ENCODE peak calls at places on chromosome 14, in five cellular contexts. Y, H, W, A and R are unnamed samples. For H3K4me1, the result is how much of the 10 kb centered on the place peaks cover.

GRCh38 chr14:106491851-106492250 is 965.5 kb downstream of the TMEM121 start:
- DNase-seq in H (no peak), Y (no peak), A (no peak), W (no peak), R (no peak)

GRCh38 chr14:22513066-22513812 is 75.8 kb downstream of the DAD1 start:
- DNase-seq in Y (no peak), A (no peak), H (no peak), W (no peak), R (no peak)

GRCh38 chr14:95547272-95547625 is 12.4 kb downstream of the GLRX5 start:
- DNase-seq in H (no peak), A (no peak), W (no peak), Y (no peak), R (no peak)

GRCh38 chr14:93103392-93104080 is 12.2 kb downstream of the ITPK1 start:
- DNase-seq in W (peak), Y (no peak), H (no peak), A (peak), R (peak)

GRCh38 chr14:54398028-54398368 is 1.2 kb downstream of the CDKN3 start:
- DNase-seq in W (no peak), Y (no peak), A (no peak), H (no peak), R (no peak)

GRCh38 chr14:73238262-73238852 is 1.1 kb downstream of the PAPLN start:
- DNase-seq in W (peak), Y (peak), H (no peak), A (peak), R (no peak)

GRCh38 chr14:51684760-51685159 is 33.0 kb downstream of the FRMD6 start:
- DNase-seq in Y (no peak), A (no peak), H (no peak), W (no peak), R (no peak)

GRCh38 chr14:76203086-76204001 is 51.6 kb downstream of the GPATCH2L start:
- DNase-seq in A (peak), H (no peak), W (no peak), Y (no peak), R (no peak)

GRCh38 chr14:37678916-37679315 is 83.5 kb downstream of the TTC6 start:
- DNase-seq in Y (no peak), H (no peak), A (no peak), W (no peak), R (no peak)

GRCh38 chr14:50025073-50025472 is 91.3 kb downstream of the VCPKMT start:
- DNase-seq in A (no peak), W (no peak), Y (no peak), H (no peak), R (no peak)
- H3K4me1 ChIP-seq in A (under half), W (under half), Y (under half), H (under half), R (under half)

GRCh38 chr14:68686724-68687123 is 106.1 kb downstream of the ZFP36L1 start:
- DNase-seq in W (no peak), Y (no peak), H (no peak), A (no peak), R (no peak)

GRCh38 chr14:68689426-68689825 is 103.4 kb downstream of the ZFP36L1 start:
- DNase-seq in A (no peak), Y (no peak), W (no peak), H (no peak), R (no peak)

GRCh38 chr14:68686212-68686478 is 106.7 kb downstream of the ZFP36L1 start:
- DNase-seq in Y (no peak), A (no peak), W (no peak), H (no peak), R (no peak)

GRCh38 chr14:68688872-68689371 is 103.9 kb downstream of the ZFP36L1 start:
- DNase-seq in A (peak), W (no peak), Y (no peak), H (no peak), R (no peak)

DNA sequence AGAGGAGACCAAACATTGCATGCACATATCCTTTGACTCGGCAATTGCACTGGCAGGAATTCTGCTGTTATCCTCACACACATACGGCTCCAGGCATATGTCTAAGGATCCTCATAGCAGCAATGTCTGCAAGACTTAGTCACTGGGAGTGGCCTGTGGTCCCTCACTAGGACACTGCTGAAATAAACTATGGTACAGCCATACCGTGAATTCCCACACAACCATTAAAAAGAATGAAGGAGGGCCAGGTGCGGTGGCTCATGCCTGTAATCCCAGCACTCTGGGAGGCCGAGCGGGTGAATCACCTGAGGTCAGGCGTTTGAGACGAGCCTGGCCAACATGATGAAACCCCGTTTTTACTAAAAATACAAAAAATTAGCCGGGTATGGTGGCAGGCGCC is 105.1 kb downstream of the ZFP36L1 start:
- DNase-seq in H (no peak), Y (peak), A (peak), W (no peak), R (no peak)
- H3K4me1 ChIP-seq in H (under half), Y (half or more), A (under half), W (under half), R (under half)

GRCh38 chr14:105424861-105425260 is 5.2 kb downstream of the MTA1 start:
- DNase-seq in A (peak), H (no peak), Y (no peak), W (no peak), R (no peak)

GRCh38 chr14:105427893-105428485 is 8.4 kb downstream of the MTA1 start:
- DNase-seq in H (no peak), A (peak), W (no peak), Y (no peak), R (no peak)

GRCh38 chr14:105426416-105427130 is 6.9 kb downstream of the MTA1 start:
- DNase-seq in Y (no peak), H (no peak), W (no peak), A (peak), R (no peak)

GRCh38 chr14:105425823-105426247 is 6.2 kb downstream of the MTA1 start:
- DNase-seq in H (no peak), A (peak), Y (no peak), W (no peak), R (no peak)

GRCh38 chr14:105427412-105427811 is 7.8 kb downstream of the MTA1 start:
- DNase-seq in A (no peak), H (no peak), Y (no peak), W (no peak), R (no peak)
- H3K4me1 ChIP-seq in A (under half), H (under half), Y (under half), W (under half), R (under half)

GRCh38 chr14:64704743-64705405 is 650 bp downstream of the PLEKHG3 start:
- DNase-seq in H (peak), A (peak), W (peak), Y (no peak), R (peak)

GRCh38 chr14:64703393-64704144 is 655 bp upstream of the PLEKHG3 start:
- DNase-seq in Y (no peak), W (no peak), A (no peak), H (no peak), R (no peak)

GRCh38 chr14:64705406-64706118 is 1.3 kb downstream of the PLEKHG3 start:
- DNase-seq in W (no peak), A (no peak), H (no peak), Y (no peak), R (no peak)

GRCh38 chr14:64702493-64703392 is 1.5 kb upstream of the PLEKHG3 start:
- DNase-seq in A (no peak), W (peak), Y (no peak), H (peak), R (no peak)

DNA sequence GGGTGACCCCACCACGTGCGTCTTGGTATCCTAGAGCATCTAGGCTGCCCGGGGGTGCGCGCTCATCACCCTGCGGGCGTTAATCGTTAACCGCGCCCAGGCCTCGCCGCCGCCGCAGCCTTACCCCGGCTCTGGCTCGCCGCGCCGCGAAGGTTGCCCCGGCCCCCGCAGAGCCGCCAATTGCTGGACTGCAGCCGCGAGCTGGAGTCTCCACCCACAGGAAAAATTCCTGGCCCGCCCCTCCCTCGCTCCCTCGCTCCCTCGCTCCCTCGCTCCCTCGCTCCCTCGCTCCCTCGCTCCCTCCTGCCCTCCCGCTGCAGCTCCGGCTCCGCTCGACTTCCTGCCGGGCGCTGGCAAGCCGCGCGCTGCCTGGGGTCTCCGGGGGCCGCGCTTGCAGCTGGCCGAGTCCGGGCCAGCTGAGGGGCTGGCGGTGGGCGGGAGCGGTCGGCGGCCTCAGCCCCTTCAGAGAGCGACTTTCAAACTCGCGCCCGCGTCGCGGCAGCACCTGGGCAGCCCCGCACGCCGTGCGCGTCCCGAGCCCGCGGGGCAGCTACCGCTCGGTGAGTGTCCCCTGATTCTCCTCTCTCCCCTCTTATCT is at the start of gene PLEKHG3:
- DNase-seq in W (peak), H (peak), A (peak), Y (no peak), R (peak)
- H3K4me1 ChIP-seq in W (under half), H (under half), A (under half), Y (half or more), R (under half)

DNA sequence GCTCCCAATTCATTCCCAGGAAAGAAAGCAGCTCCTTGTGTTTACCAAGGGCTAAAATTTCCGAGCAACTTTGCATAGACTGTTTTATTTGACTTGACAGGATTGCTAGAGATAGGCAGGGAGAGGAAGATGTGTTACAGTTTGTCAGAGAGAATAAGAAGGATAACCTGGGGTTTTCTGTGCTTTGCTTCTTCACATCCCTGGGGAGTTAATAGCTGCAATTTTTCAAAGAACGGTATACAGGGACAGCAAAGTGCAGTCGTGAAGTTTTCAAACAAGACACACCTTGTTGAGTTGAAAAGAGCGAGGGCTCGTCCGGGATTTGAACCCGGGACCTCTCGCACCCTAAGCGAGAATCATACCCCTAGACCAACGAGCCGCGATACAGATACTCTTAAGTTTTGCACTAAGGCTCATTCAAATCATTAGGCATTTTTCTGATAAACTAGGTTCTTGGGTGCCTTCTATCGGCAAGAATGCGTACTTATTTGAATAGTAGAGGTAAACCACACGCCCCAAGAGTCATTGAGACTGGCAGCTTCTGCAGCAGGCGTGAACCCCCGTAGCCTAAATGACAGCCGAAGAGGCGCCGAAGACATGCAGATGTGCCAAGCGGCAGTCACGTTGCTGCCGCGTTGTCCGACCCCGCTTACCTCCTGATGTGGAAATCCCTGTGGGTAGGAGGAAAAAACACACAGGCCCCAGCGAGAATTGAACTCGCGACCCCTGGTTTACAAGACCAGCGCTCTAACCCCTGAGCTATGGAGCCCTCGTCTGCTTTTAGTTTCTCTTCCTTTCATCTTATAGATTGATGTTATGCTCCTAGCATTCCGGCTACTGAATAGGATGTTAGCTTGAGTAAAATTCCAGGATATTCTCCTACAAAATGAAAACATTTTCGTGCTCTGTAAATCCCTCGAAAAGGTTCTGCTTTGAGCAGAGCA is 22.2 kb upstream of the RNASE12 start:
- DNase-seq in W (peak), Y (peak), H (peak), A (peak), R (peak)
- H3K4me1 ChIP-seq in W (under half), Y (under half), H (under half), A (under half), R (under half)

DNA sequence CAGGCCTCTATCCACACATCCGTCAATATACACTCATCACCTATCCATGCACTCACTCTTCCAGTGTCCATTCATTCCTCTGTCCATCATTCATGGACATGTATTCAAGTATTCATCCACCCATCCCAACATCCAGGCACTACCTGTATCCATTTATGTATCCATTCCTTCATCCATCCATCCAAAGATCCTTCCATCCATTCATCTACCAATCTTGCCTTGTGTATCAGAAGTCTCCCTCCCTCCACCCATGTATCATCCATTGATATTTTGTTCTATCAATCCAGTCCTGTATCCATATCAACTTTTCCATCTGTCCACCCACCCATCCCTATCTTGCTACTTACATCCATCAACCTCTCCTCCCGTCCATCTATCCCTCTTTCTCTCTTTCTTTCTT is 4.0 kb downstream of the BEGAIN start:
- DNase-seq in A (peak), Y (no peak), W (no peak), H (no peak), R (no peak)
- H3K4me1 ChIP-seq in A (under half), Y (under half), W (under half), H (under half), R (under half)

GRCh38 chr14:24927809-24928208 is 122.1 kb downstream of the STXBP6 start:
- DNase-seq in Y (no peak), A (no peak), W (no peak), H (no peak), R (no peak)

GRCh38 chr14:24921903-24922302 is 128.0 kb downstream of the STXBP6 start:
- DNase-seq in W (no peak), A (no peak), H (no peak), Y (no peak), R (no peak)

GRCh38 chr14:24920265-24921080 is 129.5 kb downstream of the STXBP6 start:
- DNase-seq in W (no peak), Y (no peak), A (no peak), H (no peak), R (no peak)

GRCh38 chr14:24928501-24928900 is 121.4 kb downstream of the STXBP6 start:
- DNase-seq in Y (no peak), W (no peak), H (no peak), A (no peak), R (no peak)

DNA sequence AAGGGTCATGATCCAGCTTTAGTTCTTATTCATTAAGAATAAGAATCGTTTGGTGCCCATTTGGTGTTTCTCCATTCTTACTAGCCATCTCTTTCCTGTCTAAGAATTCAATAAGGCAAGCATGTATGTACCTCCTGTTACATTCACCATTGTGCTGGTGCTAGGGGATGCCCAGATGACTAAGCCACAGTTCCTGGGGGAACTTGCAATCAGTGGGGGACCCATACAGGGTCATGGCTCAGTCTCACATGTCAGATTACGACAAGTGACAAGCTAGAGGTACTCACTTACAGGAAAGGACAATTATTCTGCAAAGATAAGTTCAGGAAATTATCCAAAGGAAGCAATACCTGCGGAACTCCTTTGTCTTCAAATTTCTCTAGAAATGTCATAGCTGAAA is 125.4 kb downstream of the STXBP6 start:
- DNase-seq in H (no peak), Y (no peak), A (no peak), W (no peak), R (no peak)
- H3K4me1 ChIP-seq in H (under half), Y (under half), A (under half), W (under half), R (under half)

GRCh38 chr14:32230695-32231280 is 27.7 kb upstream of the RNU6-8 start:
- DNase-seq in Y (no peak), H (no peak), A (no peak), W (no peak), R (no peak)
- H3K4me1 ChIP-seq in Y (under half), H (under half), A (under half), W (under half), R (under half)